ENCODE peak calls at places on chromosomes 4 and X, in seven cellular contexts. J is choroid plexus epithelial cell, O is Caco-2, Q is esophagus squamous epithelium, F is NCI-H187, L is lower lobe of right lung, D is SJCRH30. X is an unnamed sample.

GRCh38 chrX:153816821-153817220 is 13.5 kb downstream of the PDZD4 start:
- DNase-seq in J (no peak), O (no peak), Q (no peak), F (no peak), L (no peak), D (no peak), X (no peak)

GRCh38 chrX:119880552-119881437 is 9.2 kb downstream of the NDUFA1 start:
- DNase-seq in J (peak; percentile 78), O (peak; percentile 68), Q (no peak), F (peak; percentile 4), L (no peak), D (peak; percentile 55), X (no peak)

GRCh38 chr4:153188966-153189801 is 15.1 kb upstream of the TRIM2 start:
- DNase-seq in J (peak; percentile 23), O (no peak), Q (no peak), F (no peak), L (no peak), D (no peak), X (no peak)

GRCh38 chr4:156946508-156947197 is 24.9 kb downstream of the PDGFC start:
- DNase-seq in J (peak; percentile 97), O (no peak), Q (no peak), F (no peak), L (no peak), D (no peak), X (no peak)

GRCh38 chrX:97334850-97335249 is 451.1 kb downstream of the RPA4 start:
- DNase-seq in J (no peak), O (no peak), Q (no peak), F (no peak), L (no peak), D (no peak), X (no peak)

GRCh38 chr4:140326395-140326993 is 47.0 kb upstream of the SCOC start:
- DNase-seq in J (peak; percentile 75), O (no peak), Q (no peak), F (no peak), L (no peak), D (peak; percentile 7), X (no peak)

GRCh38 chr4:44632733-44633132 is 18.7 kb downstream of the YIPF7 start:
- DNase-seq in J (no peak), O (no peak), Q (no peak), F (no peak), L (no peak), D (no peak), X (no peak)

GRCh38 chr4:7045961-7046921 is 3.1 kb downstream of the TADA2B start:
- DNase-seq in J (no peak), O (no peak), Q (no peak), F (no peak), L (no peak), D (no peak), X (no peak)

GRCh38 chr4:184441461-184442392 is 32.6 kb downstream of the IRF2 start:
- DNase-seq in J (no peak), O (no peak), Q (no peak), F (no peak), L (no peak), D (no peak), X (no peak)

GRCh38 chr4:153428816-153429592 is 37.2 kb upstream of the TMEM131L start:
- DNase-seq in J (no peak), O (no peak), Q (no peak), F (no peak), L (no peak), D (no peak), X (no peak)

GRCh38 chr4:140851032-140851636 is 94.9 kb upstream of the TBC1D9 start:
- DNase-seq in J (peak; percentile 80), O (peak; percentile 48), Q (no peak), F (peak; percentile 15), L (no peak), D (peak; percentile 46), X (no peak)

GRCh38 chr4:25446611-25447010 is 69.5 kb downstream of the ANAPC4 start:
- DNase-seq in J (no peak), O (no peak), Q (no peak), F (peak; percentile 80), L (peak; percentile 55), D (no peak), X (no peak)